ENCODE peak calls at places on chromosome 2, in six cellular contexts. Q is Calu3, P is progenitor cell of endocrine pancreas, Y is HCT116, U is tibial artery, N is lower lobe of right lung. Z is an unnamed sample.

GRCh38 chr2:74648009-74648443 is at the start of gene M1AP:
- DNase-seq in Q (no peak), Y (peak), U (no peak), N (no peak), P (peak), Z (no peak)

GRCh38 chr2:230899786-230900185 is 25.3 kb downstream of the GPR55 start:
- DNase-seq in N (no peak), P (no peak), Q (no peak), Y (no peak), U (no peak), Z (no peak)

GRCh38 chr2:49585921-49586320 is 431.6 kb upstream of the FSHR start:
- DNase-seq in U (no peak), Y (no peak), Q (no peak), N (no peak), P (no peak), Z (no peak)

GRCh38 chr2:134683561-134684112 is 35.2 kb downstream of the TMEM163 start:
- DNase-seq in P (no peak), U (no peak), N (no peak), Q (peak), Y (no peak), Z (no peak)

GRCh38 chr2:74567862-74568261 is 13.3 kb downstream of the DOK1 start:
- DNase-seq in N (no peak), Y (no peak), Q (no peak), U (no peak), P (no peak), Z (no peak)

GRCh38 chr2:39583781-39584180 is 81.9 kb upstream of the TMEM178A start:
- DNase-seq in Q (no peak), N (no peak), U (no peak), Y (no peak), P (no peak), Z (no peak)

GRCh38 chr2:241678307-241678706 is 8.3 kb downstream of the DTYMK start:
- DNase-seq in U (no peak), P (no peak), N (no peak), Y (no peak), Q (no peak), Z (no peak)

GRCh38 chr2:134432438-134432883 is 178.6 kb downstream of the MGAT5 start:
- DNase-seq in U (no peak), N (no peak), Y (no peak), Q (peak), P (no peak), Z (no peak)

GRCh38 chr2:29749041-29749440 is 172.3 kb downstream of the ALK start:
- DNase-seq in P (no peak), U (no peak), N (no peak), Y (peak), Q (peak), Z (no peak)

GRCh38 chr2:76413436-76413835 is 702.7 kb upstream of the GCFC2 start:
- DNase-seq in P (no peak), Y (no peak), N (no peak), U (no peak), Q (no peak), Z (no peak)

GRCh38 chr2:101442042-101442666 is 32.8 kb downstream of the RFX8 start:
- DNase-seq in Y (no peak), U (no peak), N (no peak), Q (no peak), P (no peak), Z (no peak)

GRCh38 chr2:234905547-234906260 is 46.1 kb upstream of the SH3BP4 start:
- DNase-seq in N (no peak), Q (no peak), U (no peak), P (no peak), Y (no peak), Z (no peak)

GRCh38 chr2:96537066-96537733 is 648 bp downstream of the ARID5A start:
- DNase-seq in Y (no peak), Q (peak), P (no peak), U (peak), N (peak), Z (peak)

GRCh38 chr2:2057125-2057721 is 273.9 kb downstream of the MYT1L start:
- DNase-seq in N (peak), Y (peak), U (peak), P (no peak), Q (no peak), Z (no peak)

GRCh38 chr2:215493370-215493769 is 57.5 kb upstream of the FN1 start:
- DNase-seq in Q (no peak), P (no peak), Y (no peak), N (no peak), U (no peak), Z (no peak)

GRCh38 chr2:1628893-1629292 is 115.4 kb downstream of the PXDN start:
- DNase-seq in Y (no peak), U (peak), Q (no peak), P (no peak), N (no peak), Z (no peak)

GRCh38 chr2:66565291-66565690 is 130.4 kb downstream of the MEIS1 start:
- DNase-seq in P (no peak), U (no peak), Y (no peak), N (no peak), Q (no peak), Z (no peak)

GRCh38 chr2:234590076-234590475 is 93.2 kb upstream of the ARL4C start:
- DNase-seq in Q (no peak), N (no peak), P (no peak), U (no peak), Y (no peak), Z (no peak)

GRCh38 chr2:189179607-189179979 is at the start of gene COL5A2:
- DNase-seq in P (no peak), N (no peak), Y (no peak), U (peak), Q (no peak), Z (no peak)

GRCh38 chr2:8737571-8738175 is 55.8 kb downstream of the ID2 start:
- DNase-seq in N (no peak), Q (no peak), Y (no peak), P (no peak), U (no peak), Z (no peak)

GRCh38 chr2:230184727-230185578 is 34.8 kb downstream of the SP110 start:
- DNase-seq in N (no peak), U (no peak), Q (no peak), P (no peak), Y (no peak), Z (no peak)

GRCh38 chr2:595141-595805 is 81.9 kb downstream of the TMEM18 start:
- DNase-seq in Q (no peak), N (no peak), Y (no peak), P (no peak), U (no peak), Z (no peak)

GRCh38 chr2:164335947-164336346 is 285.3 kb downstream of the GRB14 start:
- DNase-seq in P (no peak), N (no peak), Y (no peak), Q (no peak), U (no peak), Z (no peak)

DNA sequence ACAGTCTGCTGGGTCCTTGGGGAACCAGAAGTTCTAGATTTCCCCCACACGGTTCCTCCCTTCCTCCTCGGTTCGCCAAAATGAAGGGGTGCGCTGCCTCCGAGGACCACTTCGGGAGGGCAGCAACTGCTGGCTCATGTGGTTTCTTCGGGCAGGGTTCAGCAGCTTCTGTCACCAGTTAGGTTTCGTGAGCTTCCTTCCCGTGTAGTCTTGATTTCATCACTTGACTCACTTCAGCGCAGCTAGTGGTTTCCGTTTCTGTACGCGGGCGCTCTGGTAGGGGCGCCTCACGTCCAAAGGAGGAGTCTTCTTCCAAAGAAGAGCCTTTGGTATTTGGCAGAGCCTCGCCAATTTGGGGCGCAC is 454 bp upstream of the GALNT3 start:
- DNase-seq in Q (peak), N (peak), U (no peak), P (no peak), Y (peak), Z (peak)
- TF ChIP-seq CTCF in Q (no peak), N (no peak), U (no peak), P (peak), Y (no peak), Z (no peak)

GRCh38 chr2:103145739-103146138 is 383.9 kb downstream of the TMEM182 start:
- DNase-seq in U (no peak), P (no peak), Y (no peak), Q (no peak), N (no peak), Z (no peak)
- TF ChIP-seq CTCF in U (no peak), P (no peak), Y (no peak), Q (no peak), N (no peak), Z (no peak)

GRCh38 chr2:135799738-135800137 is 37.2 kb downstream of the LCT start:
- DNase-seq in N (no peak), Q (no peak), Y (no peak), U (no peak), P (no peak), Z (no peak)
- TF ChIP-seq CTCF in N (no peak), Q (no peak), Y (peak), U (no peak), P (peak), Z (no peak)

GRCh38 chr2:70897977-70898226 is 37.8 kb upstream of the ATP6V1B1 start:
- DNase-seq in U (no peak), Y (no peak), P (no peak), N (no peak), Q (no peak), Z (no peak)

GRCh38 chr2:70895998-70896764 is 39.5 kb upstream of the ATP6V1B1 start:
- DNase-seq in U (no peak), Y (no peak), Q (no peak), N (no peak), P (no peak), Z (peak)

GRCh38 chr2:70897203-70897976 is 38.3 kb upstream of the ATP6V1B1 start:
- DNase-seq in N (no peak), Q (no peak), Y (no peak), U (no peak), P (no peak), Z (no peak)

GRCh38 chr2:70895249-70895648 is 40.5 kb upstream of the ATP6V1B1 start:
- DNase-seq in Y (no peak), N (no peak), P (no peak), Q (no peak), U (no peak), Z (no peak)

GRCh38 chr2:70896765-70897202 is 38.9 kb upstream of the ATP6V1B1 start:
- DNase-seq in Y (no peak), Q (no peak), N (no peak), U (no peak), P (no peak), Z (peak)
- TF ChIP-seq CTCF in Y (no peak), Q (no peak), N (no peak), U (no peak), P (no peak), Z (no peak)

GRCh38 chr2:113996826-113997599 is 107.1 kb downstream of the ACTR3 start:
- DNase-seq in Y (no peak), P (no peak), Q (no peak), U (no peak), N (no peak), Z (no peak)
- TF ChIP-seq CTCF in Y (no peak), P (no peak), Q (no peak), U (no peak), N (no peak), Z (no peak)

Z was measured in CD14-positive monocyte.